ENCODE peak calls at places on chromosomes 6 and 20, in ten cellular contexts. One of them, this sample, is unnamed. For H3K27me3 and H3K36me3, the result is how much of the 10 kb centered on the place peaks cover.

GRCh38 chr6:97668716-97669115 is 385.7 kb upstream of the MMS22L start:
- DNase-seq in brain microvascular endothelial cell: no peak
- DNase-seq in heart right ventricle: no peak
- DNase-seq in cardiac muscle cell: peak
- DNase-seq in PC-9: no peak
- DNase-seq in tibial artery: no peak
- DNase-seq in Panc1: no peak
- DNase-seq in fibroblast of lung: peak
- DNase-seq in GM06990: peak
- DNase-seq in CD8-positive, alpha-beta T cell: no peak
- DNase-seq in this sample: no peak

GRCh38 chr6:139256087-139256486 is 35.7 kb downstream of the TXLNB start:
- DNase-seq in brain microvascular endothelial cell: peak
- DNase-seq in heart right ventricle: peak
- DNase-seq in cardiac muscle cell: no peak
- DNase-seq in PC-9: no peak
- DNase-seq in tibial artery: peak
- DNase-seq in Panc1: no peak
- DNase-seq in fibroblast of lung: peak
- DNase-seq in GM06990: no peak
- DNase-seq in CD8-positive, alpha-beta T cell: no peak
- DNase-seq in this sample: peak

GRCh38 chr6:109480993-109481480 is 2.0 kb downstream of the ZBTB24 start:
- DNase-seq in brain microvascular endothelial cell: no peak
- DNase-seq in heart right ventricle: no peak
- DNase-seq in cardiac muscle cell: no peak
- DNase-seq in PC-9: no peak
- DNase-seq in tibial artery: no peak
- DNase-seq in Panc1: no peak
- DNase-seq in fibroblast of lung: no peak
- DNase-seq in GM06990: no peak
- DNase-seq in CD8-positive, alpha-beta T cell: no peak
- DNase-seq in this sample: no peak

GRCh38 chr20:20215976-20216727 is 151.8 kb upstream of the INSM1 start:
- DNase-seq in brain microvascular endothelial cell: no peak
- DNase-seq in heart right ventricle: peak
- DNase-seq in cardiac muscle cell: no peak
- DNase-seq in PC-9: no peak
- DNase-seq in tibial artery: no peak
- DNase-seq in Panc1: no peak
- DNase-seq in fibroblast of lung: no peak
- DNase-seq in GM06990: no peak
- DNase-seq in CD8-positive, alpha-beta T cell: no peak
- DNase-seq in this sample: no peak

GRCh38 chr6:116476021-116476678 is 15.0 kb downstream of the CALHM6 start:
- DNase-seq in brain microvascular endothelial cell: no peak
- DNase-seq in heart right ventricle: no peak
- DNase-seq in cardiac muscle cell: no peak
- DNase-seq in PC-9: no peak
- DNase-seq in tibial artery: no peak
- DNase-seq in Panc1: no peak
- DNase-seq in fibroblast of lung: no peak
- DNase-seq in GM06990: peak
- DNase-seq in CD8-positive, alpha-beta T cell: no peak
- DNase-seq in this sample: no peak

GRCh38 chr20:36439040-36439730 is 102.1 kb upstream of the MYL9 start:
- DNase-seq in brain microvascular endothelial cell: peak
- DNase-seq in heart right ventricle: peak
- DNase-seq in cardiac muscle cell: peak
- DNase-seq in PC-9: peak
- DNase-seq in tibial artery: peak
- DNase-seq in Panc1: no peak
- DNase-seq in fibroblast of lung: peak
- DNase-seq in GM06990: peak
- DNase-seq in CD8-positive, alpha-beta T cell: peak
- DNase-seq in this sample: peak

GRCh38 chr6:25279748-25280616 is 808 bp downstream of the CARMIL1 start:
- DNase-seq in brain microvascular endothelial cell: no peak
- DNase-seq in heart right ventricle: peak
- DNase-seq in cardiac muscle cell: peak
- DNase-seq in PC-9: peak
- DNase-seq in tibial artery: peak
- DNase-seq in Panc1: no peak
- DNase-seq in fibroblast of lung: no peak
- DNase-seq in GM06990: peak
- DNase-seq in CD8-positive, alpha-beta T cell: peak
- DNase-seq in this sample: peak

GRCh38 chr6:52365317-52365716 is 3.4 kb downstream of the PAQR8 start:
- DNase-seq in brain microvascular endothelial cell: no peak
- DNase-seq in heart right ventricle: no peak
- DNase-seq in cardiac muscle cell: no peak
- DNase-seq in PC-9: no peak
- DNase-seq in tibial artery: no peak
- DNase-seq in Panc1: no peak
- DNase-seq in fibroblast of lung: no peak
- DNase-seq in GM06990: no peak
- DNase-seq in CD8-positive, alpha-beta T cell: no peak
- DNase-seq in this sample: no peak

GRCh38 chr20:22974354-22974753 is 60.8 kb upstream of the SSTR4 start:
- DNase-seq in brain microvascular endothelial cell: peak
- DNase-seq in heart right ventricle: no peak
- DNase-seq in cardiac muscle cell: peak
- DNase-seq in PC-9: no peak
- DNase-seq in tibial artery: no peak
- DNase-seq in Panc1: no peak
- DNase-seq in fibroblast of lung: no peak
- DNase-seq in GM06990: no peak
- DNase-seq in CD8-positive, alpha-beta T cell: no peak
- DNase-seq in this sample: no peak

GRCh38 chr6:52550014-52550575 is 26.8 kb downstream of the TRAM2 start:
- DNase-seq in brain microvascular endothelial cell: no peak
- DNase-seq in heart right ventricle: no peak
- DNase-seq in cardiac muscle cell: no peak
- DNase-seq in PC-9: no peak
- DNase-seq in tibial artery: no peak
- DNase-seq in Panc1: no peak
- DNase-seq in fibroblast of lung: peak
- DNase-seq in GM06990: no peak
- DNase-seq in CD8-positive, alpha-beta T cell: no peak
- DNase-seq in this sample: no peak

GRCh38 chr6:143232849-143233248 is 172.2 kb downstream of the AIG1 start:
- DNase-seq in brain microvascular endothelial cell: peak
- DNase-seq in heart right ventricle: no peak
- DNase-seq in cardiac muscle cell: peak
- DNase-seq in PC-9: peak
- DNase-seq in tibial artery: no peak
- DNase-seq in Panc1: no peak
- DNase-seq in fibroblast of lung: peak
- DNase-seq in GM06990: peak
- DNase-seq in CD8-positive, alpha-beta T cell: no peak
- DNase-seq in this sample: peak

GRCh38 chr6:21947751-21948386 is 349.0 kb downstream of the PRL start:
- DNase-seq in brain microvascular endothelial cell: no peak
- DNase-seq in heart right ventricle: no peak
- DNase-seq in cardiac muscle cell: no peak
- DNase-seq in PC-9: no peak
- DNase-seq in tibial artery: no peak
- DNase-seq in Panc1: no peak
- DNase-seq in fibroblast of lung: peak
- DNase-seq in GM06990: no peak
- DNase-seq in CD8-positive, alpha-beta T cell: no peak
- DNase-seq in this sample: no peak

GRCh38 chr20:63011798-63012197 is 5.0 kb upstream of the BHLHE23 start:
- DNase-seq in brain microvascular endothelial cell: no peak
- DNase-seq in heart right ventricle: no peak
- DNase-seq in cardiac muscle cell: no peak
- DNase-seq in PC-9: no peak
- DNase-seq in tibial artery: no peak
- DNase-seq in Panc1: no peak
- DNase-seq in fibroblast of lung: no peak
- DNase-seq in GM06990: no peak
- DNase-seq in CD8-positive, alpha-beta T cell: no peak
- DNase-seq in this sample: no peak
- H3K27me3 ChIP-seq in brain microvascular endothelial cell: half or more
- H3K27me3 ChIP-seq in heart right ventricle: half or more
- H3K27me3 ChIP-seq in cardiac muscle cell: half or more
- H3K27me3 ChIP-seq in PC-9: half or more
- H3K27me3 ChIP-seq in tibial artery: half or more
- H3K27me3 ChIP-seq in Panc1: under half
- H3K27me3 ChIP-seq in fibroblast of lung: half or more
- H3K27me3 ChIP-seq in GM06990: under half
- H3K27me3 ChIP-seq in CD8-positive, alpha-beta T cell: under half
- H3K27me3 ChIP-seq in this sample: under half

GRCh38 chr20:38514185-38514584 is 41.5 kb downstream of the RALGAPB start:
- DNase-seq in brain microvascular endothelial cell: no peak
- DNase-seq in heart right ventricle: no peak
- DNase-seq in cardiac muscle cell: no peak
- DNase-seq in PC-9: no peak
- DNase-seq in tibial artery: no peak
- DNase-seq in Panc1: no peak
- DNase-seq in fibroblast of lung: no peak
- DNase-seq in GM06990: no peak
- DNase-seq in CD8-positive, alpha-beta T cell: no peak
- DNase-seq in this sample: no peak

GRCh38 chr20:38515631-38516030 is 43.0 kb downstream of the RALGAPB start:
- DNase-seq in brain microvascular endothelial cell: no peak
- DNase-seq in heart right ventricle: no peak
- DNase-seq in cardiac muscle cell: no peak
- DNase-seq in PC-9: no peak
- DNase-seq in tibial artery: no peak
- DNase-seq in Panc1: no peak
- DNase-seq in fibroblast of lung: no peak
- DNase-seq in GM06990: no peak
- DNase-seq in CD8-positive, alpha-beta T cell: no peak
- DNase-seq in this sample: no peak

GRCh38 chr20:38520261-38520660 is 47.6 kb downstream of the RALGAPB start:
- DNase-seq in brain microvascular endothelial cell: no peak
- DNase-seq in heart right ventricle: no peak
- DNase-seq in cardiac muscle cell: no peak
- DNase-seq in PC-9: no peak
- DNase-seq in tibial artery: no peak
- DNase-seq in Panc1: no peak
- DNase-seq in fibroblast of lung: no peak
- DNase-seq in GM06990: no peak
- DNase-seq in CD8-positive, alpha-beta T cell: no peak
- DNase-seq in this sample: no peak

DNA sequence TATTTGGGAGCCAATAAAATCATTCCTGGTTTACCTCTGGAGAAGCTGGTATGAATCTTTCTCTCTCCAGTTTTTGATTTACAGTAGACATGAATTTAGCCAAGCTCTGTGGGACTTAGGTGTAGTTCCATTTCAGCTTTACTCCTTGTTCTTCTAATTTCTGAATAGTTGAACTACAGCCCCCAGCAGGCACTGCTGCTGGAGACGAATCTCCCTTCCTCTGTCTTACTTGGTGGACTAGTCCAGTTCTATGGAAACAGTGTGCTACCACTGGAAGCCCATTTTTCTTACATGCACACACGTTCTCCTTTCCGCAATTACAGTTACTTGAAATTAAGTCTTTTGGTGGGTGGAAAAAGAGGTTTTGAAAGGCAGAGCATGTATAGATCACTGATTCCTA is 42.3 kb downstream of the RALGAPB start:
- DNase-seq in brain microvascular endothelial cell: no peak
- DNase-seq in heart right ventricle: no peak
- DNase-seq in cardiac muscle cell: no peak
- DNase-seq in PC-9: no peak
- DNase-seq in tibial artery: no peak
- DNase-seq in Panc1: no peak
- DNase-seq in fibroblast of lung: no peak
- DNase-seq in GM06990: no peak
- DNase-seq in CD8-positive, alpha-beta T cell: no peak
- DNase-seq in this sample: no peak
- H3K36me3 ChIP-seq in brain microvascular endothelial cell: under half
- H3K36me3 ChIP-seq in heart right ventricle: under half
- H3K36me3 ChIP-seq in cardiac muscle cell: under half
- H3K36me3 ChIP-seq in PC-9: under half
- H3K36me3 ChIP-seq in tibial artery: under half
- H3K36me3 ChIP-seq in Panc1: under half
- H3K36me3 ChIP-seq in fibroblast of lung: under half
- H3K36me3 ChIP-seq in GM06990: under half
- H3K36me3 ChIP-seq in CD8-positive, alpha-beta T cell: under half
- H3K36me3 ChIP-seq in this sample: under half

DNA sequence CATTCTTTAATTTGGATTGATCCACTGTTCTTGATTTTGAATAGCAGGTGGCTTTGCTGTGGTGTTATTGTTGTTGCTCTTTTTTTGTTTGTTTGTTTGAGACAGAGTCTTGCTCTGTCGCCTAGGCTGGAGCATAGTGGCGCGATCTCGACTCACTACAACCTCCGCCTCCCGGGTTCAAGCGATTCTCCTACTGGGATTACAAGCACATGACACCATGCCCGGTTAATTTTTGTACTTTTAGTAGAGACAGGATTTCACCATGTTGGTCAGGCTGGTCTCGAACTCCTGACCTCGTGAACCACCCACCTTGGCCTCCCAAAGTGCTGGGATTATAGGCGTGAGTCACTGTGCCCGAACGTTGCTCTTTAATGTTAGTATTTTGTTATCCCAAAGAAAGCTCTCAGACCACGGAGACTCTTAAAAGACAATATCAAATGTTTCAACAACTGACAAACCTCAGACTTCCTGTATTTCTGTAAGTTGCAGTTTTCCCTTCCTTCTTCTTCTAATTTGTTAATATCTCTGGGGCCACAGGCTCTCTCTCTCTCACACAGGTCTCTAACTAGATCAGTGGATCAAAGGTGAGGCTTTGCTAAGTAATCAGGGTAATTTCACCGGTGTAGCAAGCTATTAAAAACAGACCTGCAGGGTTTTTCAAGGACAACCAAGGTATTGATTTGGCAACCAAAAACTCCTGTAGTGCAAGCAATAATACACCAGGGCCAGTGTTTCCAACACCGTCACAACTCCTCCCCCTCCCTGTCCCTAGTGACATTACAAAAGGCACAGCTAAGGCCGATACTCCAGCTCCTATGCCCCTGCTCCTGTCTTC is 48.8 kb upstream of the ZNF217 start:
- DNase-seq in brain microvascular endothelial cell: peak
- DNase-seq in heart right ventricle: peak
- DNase-seq in cardiac muscle cell: peak
- DNase-seq in PC-9: peak
- DNase-seq in tibial artery: no peak
- DNase-seq in Panc1: no peak
- DNase-seq in fibroblast of lung: peak
- DNase-seq in GM06990: no peak
- DNase-seq in CD8-positive, alpha-beta T cell: peak
- DNase-seq in this sample: no peak
- H3K4me3 ChIP-seq in brain microvascular endothelial cell: no peak
- H3K4me3 ChIP-seq in heart right ventricle: no peak
- H3K4me3 ChIP-seq in cardiac muscle cell: no peak
- H3K4me3 ChIP-seq in PC-9: peak
- H3K4me3 ChIP-seq in tibial artery: no peak
- H3K4me3 ChIP-seq in Panc1: no peak
- H3K4me3 ChIP-seq in fibroblast of lung: no peak
- H3K4me3 ChIP-seq in GM06990: no peak
- H3K4me3 ChIP-seq in CD8-positive, alpha-beta T cell: peak
- H3K4me3 ChIP-seq in this sample: no peak

DNA sequence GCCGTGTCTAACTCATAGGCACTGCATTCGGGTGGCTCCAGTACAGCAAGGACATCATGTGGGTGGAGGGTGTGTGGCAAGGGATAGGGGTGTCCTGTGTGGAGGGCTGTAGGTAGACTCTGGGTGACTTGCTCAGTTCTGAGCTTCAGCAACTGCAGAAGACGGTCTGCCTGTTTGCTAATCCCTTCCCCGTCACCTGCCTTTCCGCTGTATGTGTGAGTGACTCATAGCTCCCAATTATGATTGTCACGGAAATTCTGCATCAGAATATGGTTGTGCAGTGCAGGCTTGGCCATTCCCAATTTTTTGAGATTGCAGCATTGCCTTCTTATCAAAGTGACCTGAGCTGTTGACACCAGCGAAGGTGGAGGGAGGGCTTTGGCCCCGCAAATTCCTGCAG is 174.3 kb downstream of the CDH4 start:
- DNase-seq in brain microvascular endothelial cell: no peak
- DNase-seq in heart right ventricle: no peak
- DNase-seq in cardiac muscle cell: no peak
- DNase-seq in PC-9: no peak
- DNase-seq in tibial artery: no peak
- DNase-seq in Panc1: no peak
- DNase-seq in fibroblast of lung: peak
- DNase-seq in GM06990: no peak
- DNase-seq in CD8-positive, alpha-beta T cell: no peak
- DNase-seq in this sample: no peak
- H3K27me3 ChIP-seq in brain microvascular endothelial cell: under half
- H3K27me3 ChIP-seq in heart right ventricle: under half
- H3K27me3 ChIP-seq in cardiac muscle cell: under half
- H3K27me3 ChIP-seq in PC-9: half or more
- H3K27me3 ChIP-seq in tibial artery: under half
- H3K27me3 ChIP-seq in Panc1: under half
- H3K27me3 ChIP-seq in fibroblast of lung: under half
- H3K27me3 ChIP-seq in GM06990: under half
- H3K27me3 ChIP-seq in CD8-positive, alpha-beta T cell: under half
- H3K27me3 ChIP-seq in this sample: under half

This sample was measured in aorta.